ENCODE peak calls at places on chromosomes 3 and 15, in five cellular contexts. S is nephron progenitor cell, V is NCI-H226, T is T-helper 2 cell, L is left colon. K is an unnamed sample.

GRCh38 chr15:95987886-95988573 is 342.5 kb upstream of the NR2F2 start:
- DNase-seq in T (no peak), S (no peak), V (no peak), L (no peak), K (no peak)

GRCh38 chr15:74906193-74906449 is 530 bp downstream of the FAM219B start:
- DNase-seq in V (no peak), L (no peak), S (no peak), T (peak; percentile 8), K (peak; percentile 10)

GRCh38 chr3:127233371-127233770 is 40.4 kb downstream of the PRR23E start:
- DNase-seq in T (no peak), L (no peak), S (peak; percentile 71), V (no peak), K (no peak)

GRCh38 chr15:29090617-29091466 is 178.8 kb downstream of the NSMCE3 start:
- DNase-seq in S (peak; percentile 46), T (no peak), V (no peak), L (peak; percentile 15), K (peak; percentile 40)

GRCh38 chr3:52177701-52178042 is 20.3 kb upstream of the ALAS1 start:
- DNase-seq in S (no peak), L (no peak), V (no peak), T (no peak), K (no peak)

GRCh38 chr15:62880278-62880677 is 162.3 kb upstream of the TPM1 start:
- DNase-seq in L (no peak), V (peak; percentile 81), S (no peak), T (no peak), K (no peak)

GRCh38 chr15:67185621-67186225 is 68.7 kb downstream of the AAGAB start:
- DNase-seq in V (no peak), T (no peak), L (no peak), S (no peak), K (no peak)

GRCh38 chr3:15206662-15207576 is 873 bp downstream of the CAPN7 start:
- DNase-seq in V (no peak), S (peak; percentile 19), L (peak; percentile 51), T (peak; percentile 6), K (no peak)

GRCh38 chr3:52038227-52038626 is 18.1 kb downstream of the DUSP7 start:
- DNase-seq in V (peak; percentile 25), L (no peak), S (no peak), T (no peak), K (no peak)

GRCh38 chr15:41992803-41993190 is 20.4 kb upstream of the EHD4 start:
- DNase-seq in L (no peak), V (no peak), T (no peak), S (no peak), K (no peak)

GRCh38 chr15:48855501-48856440 is 22.2 kb upstream of the EID1 start:
- DNase-seq in S (peak; percentile 5), T (no peak), L (no peak), V (peak; percentile 56), K (no peak)

GRCh38 chr3:96324087-96324486 is 490.3 kb upstream of the EPHA6 start:
- DNase-seq in S (no peak), V (no peak), T (no peak), L (no peak), K (no peak)

GRCh38 chr15:75229191-75230015 is 27.7 kb downstream of the C15orf39 start:
- DNase-seq in S (no peak), V (no peak), L (peak; percentile 10), T (no peak), K (no peak)

GRCh38 chr15:38299216-38299615 is 46.6 kb downstream of the SPRED1 start:
- DNase-seq in T (no peak), L (no peak), S (no peak), V (no peak), K (no peak)

GRCh38 chr3:132290833-132291232 is 26.4 kb upstream of the ACP3 start:
- DNase-seq in S (no peak), T (no peak), V (peak; percentile 21), L (no peak), K (no peak)